ENCODE peak calls at places on chromosomes 13 and 19, in five cellular contexts. P is heart left ventricle, N is colonic mucosa, G is dorsolateral prefrontal cortex, E is osteoblast. R is an unnamed sample.
A peak's percentile ranks its signal among the peaks of the same experiment; 100 is the strongest.

GRCh38 chr13:111908981-111909380 is 158.0 kb upstream of the SOX1 start:
- DNase-seq in P (no peak), N (peak; percentile 2), G (no peak), E (no peak), R (no peak)

GRCh38 chr19:5445667-5446066 is 9.6 kb upstream of the ZNRF4 start:
- DNase-seq in P (no peak), N (no peak), G (no peak), E (peak; percentile 84), R (no peak)

GRCh38 chr19:42153606-42154405 is 21.6 kb upstream of the POU2F2 start:
- DNase-seq in P (no peak), N (no peak), G (no peak), E (peak; percentile 65), R (no peak)

GRCh38 chr13:25686831-25687495 is 315.2 kb downstream of the ATP8A2 start:
- DNase-seq in P (no peak), N (peak; percentile 28), G (no peak), E (peak; percentile 53), R (no peak)

GRCh38 chr19:9936151-9937000 is at the start of gene OLFM2:
- DNase-seq in P (peak; percentile 42), N (no peak), G (no peak), E (no peak), R (peak; percentile 60)

GRCh38 chr19:39351537-39352037 is 9.4 kb downstream of the SAMD4B start:
- DNase-seq in P (no peak), N (no peak), G (no peak), E (peak; percentile 88), R (no peak)

GRCh38 chr19:48190288-48191284 is 20.1 kb downstream of the ZSWIM9 start:
- DNase-seq in P (no peak), N (no peak), G (peak; percentile 82), E (peak; percentile 93), R (no peak)

GRCh38 chr19:56341948-56342347 is 27.3 kb upstream of the ZSCAN5A start:
- DNase-seq in P (no peak), N (no peak), G (no peak), E (no peak), R (no peak)

GRCh38 chr19:49064768-49065611 is at the start of gene NTF4:
- DNase-seq in P (no peak), N (peak; percentile 20), G (no peak), E (peak; percentile 94), R (peak; percentile 81)

DNA sequence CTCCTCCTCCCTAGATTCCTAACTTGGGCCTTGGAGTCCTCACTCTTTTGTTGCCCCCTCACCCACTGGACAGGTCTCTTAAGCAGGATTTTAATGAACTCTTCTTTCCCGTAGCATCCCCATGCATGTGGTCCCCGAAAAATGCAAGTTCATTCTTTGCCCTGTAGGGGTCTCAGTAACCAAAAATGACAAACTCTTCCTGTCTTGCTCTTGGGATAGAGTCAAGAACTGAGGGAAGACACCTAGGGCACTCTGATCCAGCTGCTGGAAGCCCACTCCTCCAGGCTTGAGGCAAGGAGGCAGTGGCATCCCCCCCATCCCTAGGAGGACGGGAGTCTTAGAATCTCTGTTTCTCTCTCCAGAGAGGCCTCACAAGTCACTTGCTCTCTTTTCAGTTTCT is 987.0 kb downstream of the DIAPH3 start:
- DNase-seq in P (no peak), N (no peak), G (no peak), E (no peak), R (no peak)
- TF ChIP-seq CTCF in P (no peak), N (no peak), G (no peak), E (peak; percentile 12), R (peak; percentile 23)

GRCh38 chr13:41053384-41053826 is 7.9 kb upstream of the WBP4 start:
- DNase-seq in P (peak; percentile 36), N (peak; percentile 29), G (no peak), E (peak; percentile 36), R (no peak)
- H3K27ac ChIP-seq in P (peak overlapping the region; percentile 70), N (peak overlapping the region; percentile 48), G (no peak overlapping the region), E (peak overlapping the region; percentile 81), R (no peak overlapping the region)

DNA sequence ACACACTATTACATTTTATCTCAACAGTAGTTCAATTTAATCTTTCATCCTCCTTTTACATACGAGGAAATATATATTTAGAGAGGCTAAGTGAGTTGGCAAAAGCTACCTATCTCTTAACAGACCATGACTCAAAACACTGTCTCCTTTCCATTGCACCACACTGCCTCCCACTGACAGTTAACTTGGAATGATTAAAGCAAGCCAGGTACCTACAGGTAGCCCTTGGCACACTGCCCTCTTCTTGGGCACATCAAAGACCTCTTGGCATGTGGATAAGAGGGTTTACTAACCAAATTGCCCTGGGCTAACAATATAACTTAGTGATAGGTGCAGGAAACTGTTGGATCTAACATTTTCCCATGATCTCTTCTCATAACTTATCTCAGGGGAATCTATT is 1.9 kb downstream of the ABHD13 start:
- DNase-seq in P (no peak), N (peak; percentile 74), G (no peak), E (no peak), R (peak; percentile 24)
- TF ChIP-seq CTCF in P (no peak), N (no peak), G (no peak), E (no peak), R (peak; percentile 34)

DNA sequence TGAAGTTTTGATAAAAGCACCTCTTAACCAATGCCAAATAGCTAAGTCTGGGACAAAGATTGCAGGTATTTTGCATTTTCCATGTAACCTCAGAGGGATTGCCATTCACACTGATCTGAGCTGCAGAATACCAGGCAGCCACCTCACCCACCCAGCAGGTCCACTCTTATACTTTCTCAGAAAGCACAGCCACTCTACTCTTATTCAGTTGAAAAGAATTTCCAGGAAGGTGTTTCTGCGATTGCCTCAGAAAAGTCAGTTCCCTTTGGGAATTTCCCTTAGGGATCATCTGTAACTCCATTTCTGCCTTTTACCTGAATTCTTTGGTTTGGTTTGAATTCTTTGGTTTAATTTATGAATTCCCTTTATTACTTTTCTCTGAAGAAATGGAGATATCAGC is 909 bp upstream of the ALOX5AP start:
- DNase-seq in P (no peak), N (no peak), G (no peak), E (peak; percentile 67), R (no peak)
- H3K27ac ChIP-seq in P (no peak overlapping the region), N (no peak overlapping the region), G (no peak overlapping the region), E (no peak overlapping the region), R (no peak overlapping the region)

DNA sequence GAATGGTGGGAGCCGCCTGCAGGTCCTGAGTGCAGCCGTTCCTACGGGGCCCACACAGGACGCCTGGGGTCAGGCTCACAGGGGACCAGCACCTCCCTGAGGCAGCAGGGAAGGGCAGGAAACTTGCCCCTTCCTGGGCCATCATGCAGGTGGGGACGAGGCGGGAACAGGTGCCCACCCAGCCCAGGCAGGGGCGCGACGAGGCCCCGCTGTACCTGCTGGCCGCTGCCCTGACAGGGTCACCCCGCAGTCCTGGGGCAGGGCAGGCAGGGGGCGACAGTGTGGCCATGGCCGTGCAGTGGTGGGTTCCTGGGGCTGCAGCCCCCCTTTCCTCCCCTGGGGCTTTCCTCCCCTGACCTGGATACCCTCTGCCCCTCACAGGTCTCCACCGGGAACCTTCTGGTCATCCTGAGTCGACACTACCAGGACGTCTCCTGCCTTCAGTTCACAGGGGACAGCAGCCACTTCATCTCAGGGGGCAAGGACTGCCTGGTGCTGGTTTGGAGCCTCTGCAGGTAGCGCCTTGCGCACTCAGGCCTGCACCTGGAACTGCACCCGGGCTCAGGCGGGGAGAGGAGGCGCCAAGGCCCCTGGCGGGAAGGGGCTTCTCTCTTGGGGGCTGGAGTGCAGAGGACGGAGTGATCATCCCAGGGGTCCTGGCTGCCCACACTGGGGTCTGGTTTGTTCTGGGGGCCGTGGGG is 5.4 kb downstream of the WDR18 start:
- DNase-seq in P (no peak), N (no peak), G (no peak), E (no peak), R (no peak)
- TF ChIP-seq CTCF in P (no peak), N (no peak), G (no peak), E (peak; percentile 18), R (peak; percentile 88)

DNA sequence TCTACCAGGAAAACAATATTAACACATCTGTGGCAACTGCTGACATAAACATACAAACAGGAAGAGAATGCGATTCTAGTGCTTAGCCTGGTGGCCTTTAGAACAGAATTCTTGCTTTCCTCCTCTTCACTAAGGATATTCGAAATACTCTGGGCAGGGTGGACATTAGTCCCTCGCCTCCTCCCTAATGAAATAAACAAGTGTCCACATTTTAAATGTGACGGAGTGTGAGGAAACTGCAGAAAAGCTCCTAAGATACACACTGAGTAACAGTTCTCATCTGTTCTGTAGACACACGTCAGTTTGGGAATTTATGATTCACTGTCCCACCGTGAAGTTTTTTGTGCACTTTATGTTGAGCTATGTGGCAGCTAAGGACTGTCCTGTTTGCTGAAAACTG is 639 bp downstream of the STARD13 start:
- DNase-seq in P (no peak), N (no peak), G (no peak), E (no peak), R (no peak)
- H3K27ac ChIP-seq in P (peak overlapping the region; percentile 96), N (peak overlapping the region; percentile 87), G (peak overlapping the region; percentile 90), E (peak overlapping the region; percentile 99), R (no peak overlapping the region)

DNA sequence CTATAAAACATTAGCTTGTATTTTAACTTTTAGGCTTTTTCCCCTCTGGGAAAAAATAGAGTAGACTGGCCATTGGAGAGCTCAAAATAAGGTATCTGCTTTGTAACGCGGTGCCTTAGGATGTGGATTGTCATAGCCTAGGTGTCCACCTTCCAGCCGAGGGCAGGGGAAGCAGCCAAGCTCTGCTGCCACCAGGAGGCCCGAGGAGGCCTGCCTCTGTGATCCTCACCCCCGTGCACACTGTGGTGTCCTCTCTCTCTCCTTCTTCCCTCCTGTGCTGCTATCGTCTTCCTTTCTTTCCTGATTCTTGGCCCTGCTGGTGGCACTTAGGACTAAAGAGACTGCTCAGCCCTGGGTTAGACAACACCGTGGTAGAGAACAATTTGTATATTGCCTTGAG is 11.3 kb downstream of the HNRNPM start:
- DNase-seq in P (no peak), N (no peak), G (no peak), E (no peak), R (peak; percentile 18)
- TF ChIP-seq CTCF in P (peak; percentile 20), N (no peak), G (no peak), E (peak; percentile 17), R (peak; percentile 50)

GRCh38 chr19:17128403-17128802 is 52.8 kb downstream of the MYO9B start:
- DNase-seq in P (no peak), N (no peak), G (no peak), E (no peak), R (no peak)
- H3K27ac ChIP-seq in P (no peak overlapping the region), N (no peak overlapping the region), G (no peak overlapping the region), E (no peak overlapping the region), R (peak overlapping the region; percentile 37)